ENCODE peak calls at places on chromosome 19, in eight cellular contexts. One of them, this sample, is unnamed. For H3K4me1 and H3K27me3, the result is how much of the 10 kb centered on the place peaks cover.

GRCh38 chr19:13920940-13921744 is 15.1 kb downstream of the CC2D1A start:
- DNase-seq in right lobe of liver: no peak
- DNase-seq in heart left ventricle: no peak
- DNase-seq in CD8-positive, alpha-beta memory T cell: no peak
- DNase-seq in heart right ventricle: no peak
- DNase-seq in neuronal stem cell: no peak
- DNase-seq in body of pancreas: peak
- DNase-seq in neural progenitor cell: peak
- DNase-seq in this sample: no peak

GRCh38 chr19:38928406-38929001 is 2.1 kb downstream of the SARS2 start:
- DNase-seq in right lobe of liver: no peak
- DNase-seq in heart left ventricle: no peak
- DNase-seq in CD8-positive, alpha-beta memory T cell: no peak
- DNase-seq in heart right ventricle: no peak
- DNase-seq in neuronal stem cell: no peak
- DNase-seq in body of pancreas: no peak
- DNase-seq in neural progenitor cell: no peak
- DNase-seq in this sample: no peak

GRCh38 chr19:13460045-13460444 is 46.2 kb downstream of the CACNA1A start:
- DNase-seq in right lobe of liver: no peak
- DNase-seq in heart left ventricle: no peak
- DNase-seq in CD8-positive, alpha-beta memory T cell: no peak
- DNase-seq in heart right ventricle: no peak
- DNase-seq in neuronal stem cell: no peak
- DNase-seq in body of pancreas: no peak
- DNase-seq in neural progenitor cell: peak
- DNase-seq in this sample: no peak

GRCh38 chr19:30276312-30276884 is 95.8 kb upstream of the ZNF536 start:
- DNase-seq in right lobe of liver: no peak
- DNase-seq in heart left ventricle: no peak
- DNase-seq in CD8-positive, alpha-beta memory T cell: no peak
- DNase-seq in heart right ventricle: no peak
- DNase-seq in neuronal stem cell: no peak
- DNase-seq in body of pancreas: no peak
- DNase-seq in neural progenitor cell: no peak
- DNase-seq in this sample: no peak

GRCh38 chr19:34974631-34975030 is 10.6 kb upstream of the ZNF792 start:
- DNase-seq in right lobe of liver: no peak
- DNase-seq in heart left ventricle: no peak
- DNase-seq in CD8-positive, alpha-beta memory T cell: no peak
- DNase-seq in heart right ventricle: no peak
- DNase-seq in neuronal stem cell: no peak
- DNase-seq in body of pancreas: no peak
- DNase-seq in neural progenitor cell: no peak
- DNase-seq in this sample: no peak

GRCh38 chr19:7488736-7489353 is at the start of gene PEX11G:
- DNase-seq in right lobe of liver: peak
- DNase-seq in heart left ventricle: peak
- DNase-seq in CD8-positive, alpha-beta memory T cell: peak
- DNase-seq in heart right ventricle: peak
- DNase-seq in neuronal stem cell: peak
- DNase-seq in body of pancreas: peak
- DNase-seq in neural progenitor cell: peak
- DNase-seq in this sample: peak

GRCh38 chr19:17107546-17108452 is 32.2 kb downstream of the MYO9B start:
- DNase-seq in right lobe of liver: peak
- DNase-seq in heart left ventricle: peak
- DNase-seq in CD8-positive, alpha-beta memory T cell: no peak
- DNase-seq in heart right ventricle: peak
- DNase-seq in neuronal stem cell: no peak
- DNase-seq in body of pancreas: peak
- DNase-seq in neural progenitor cell: no peak
- DNase-seq in this sample: peak

GRCh38 chr19:4977299-4978174 is 8.6 kb downstream of the KDM4B start:
- DNase-seq in right lobe of liver: no peak
- DNase-seq in heart left ventricle: peak
- DNase-seq in CD8-positive, alpha-beta memory T cell: no peak
- DNase-seq in heart right ventricle: no peak
- DNase-seq in neuronal stem cell: no peak
- DNase-seq in body of pancreas: no peak
- DNase-seq in neural progenitor cell: no peak
- DNase-seq in this sample: peak

GRCh38 chr19:4066176-4066606 is 508 bp downstream of the ZBTB7A start:
- DNase-seq in right lobe of liver: peak
- DNase-seq in heart left ventricle: peak
- DNase-seq in CD8-positive, alpha-beta memory T cell: peak
- DNase-seq in heart right ventricle: no peak
- DNase-seq in neuronal stem cell: no peak
- DNase-seq in body of pancreas: no peak
- DNase-seq in neural progenitor cell: no peak
- DNase-seq in this sample: no peak

GRCh38 chr19:10718205-10719196 is 622 bp downstream of the DNM2 start:
- DNase-seq in right lobe of liver: peak
- DNase-seq in heart left ventricle: peak
- DNase-seq in CD8-positive, alpha-beta memory T cell: peak
- DNase-seq in heart right ventricle: no peak
- DNase-seq in neuronal stem cell: no peak
- DNase-seq in body of pancreas: peak
- DNase-seq in neural progenitor cell: peak
- DNase-seq in this sample: peak

GRCh38 chr19:32254128-32254527 is 91.3 kb upstream of the ZNF507 start:
- DNase-seq in right lobe of liver: no peak
- DNase-seq in heart left ventricle: no peak
- DNase-seq in CD8-positive, alpha-beta memory T cell: no peak
- DNase-seq in heart right ventricle: no peak
- DNase-seq in neuronal stem cell: no peak
- DNase-seq in body of pancreas: no peak
- DNase-seq in neural progenitor cell: no peak
- DNase-seq in this sample: no peak

GRCh38 chr19:58338336-58338735 is 11.5 kb downstream of the ZSCAN22 start:
- DNase-seq in right lobe of liver: no peak
- DNase-seq in heart left ventricle: no peak
- DNase-seq in CD8-positive, alpha-beta memory T cell: no peak
- DNase-seq in heart right ventricle: no peak
- DNase-seq in neuronal stem cell: no peak
- DNase-seq in body of pancreas: no peak
- DNase-seq in neural progenitor cell: no peak
- DNase-seq in this sample: peak

GRCh38 chr19:52248256-52248655 is 21.1 kb upstream of the ZNF766 start:
- DNase-seq in right lobe of liver: peak
- DNase-seq in heart left ventricle: peak
- DNase-seq in CD8-positive, alpha-beta memory T cell: peak
- DNase-seq in heart right ventricle: peak
- DNase-seq in neuronal stem cell: no peak
- DNase-seq in body of pancreas: peak
- DNase-seq in neural progenitor cell: peak
- DNase-seq in this sample: peak

GRCh38 chr19:4391701-4392543 is 8.4 kb downstream of the SH3GL1 start:
- DNase-seq in right lobe of liver: peak
- DNase-seq in heart left ventricle: peak
- DNase-seq in CD8-positive, alpha-beta memory T cell: no peak
- DNase-seq in heart right ventricle: peak
- DNase-seq in neuronal stem cell: no peak
- DNase-seq in body of pancreas: no peak
- DNase-seq in neural progenitor cell: no peak
- DNase-seq in this sample: no peak

GRCh38 chr19:2239771-2240770 is 3.4 kb downstream of the SF3A2 start:
- DNase-seq in right lobe of liver: no peak
- DNase-seq in heart left ventricle: no peak
- DNase-seq in CD8-positive, alpha-beta memory T cell: peak
- DNase-seq in heart right ventricle: no peak
- DNase-seq in neuronal stem cell: peak
- DNase-seq in body of pancreas: peak
- DNase-seq in neural progenitor cell: peak
- DNase-seq in this sample: no peak

GRCh38 chr19:413756-414420 is 4.9 kb upstream of the C2CD4C start:
- DNase-seq in right lobe of liver: peak
- DNase-seq in heart left ventricle: peak
- DNase-seq in CD8-positive, alpha-beta memory T cell: peak
- DNase-seq in heart right ventricle: no peak
- DNase-seq in neuronal stem cell: no peak
- DNase-seq in body of pancreas: no peak
- DNase-seq in neural progenitor cell: no peak
- DNase-seq in this sample: peak

GRCh38 chr19:18204394-18205179 is 745 bp upstream of the RAB3A start:
- DNase-seq in right lobe of liver: no peak
- DNase-seq in heart left ventricle: peak
- DNase-seq in CD8-positive, alpha-beta memory T cell: no peak
- DNase-seq in heart right ventricle: peak
- DNase-seq in neuronal stem cell: peak
- DNase-seq in body of pancreas: no peak
- DNase-seq in neural progenitor cell: peak
- DNase-seq in this sample: peak

GRCh38 chr19:3620817-3621547 is 5.6 kb downstream of the CACTIN start:
- DNase-seq in right lobe of liver: peak
- DNase-seq in heart left ventricle: no peak
- DNase-seq in CD8-positive, alpha-beta memory T cell: no peak
- DNase-seq in heart right ventricle: no peak
- DNase-seq in neuronal stem cell: no peak
- DNase-seq in body of pancreas: no peak
- DNase-seq in neural progenitor cell: no peak
- DNase-seq in this sample: peak

GRCh38 chr19:17202249-17202648 is 12.9 kb upstream of the USE1 start:
- DNase-seq in right lobe of liver: no peak
- DNase-seq in heart left ventricle: no peak
- DNase-seq in CD8-positive, alpha-beta memory T cell: no peak
- DNase-seq in heart right ventricle: no peak
- DNase-seq in neuronal stem cell: no peak
- DNase-seq in body of pancreas: no peak
- DNase-seq in neural progenitor cell: no peak
- DNase-seq in this sample: no peak

GRCh38 chr19:12828494-12828893 is 5.9 kb downstream of the RTBDN start:
- DNase-seq in right lobe of liver: peak
- DNase-seq in heart left ventricle: no peak
- DNase-seq in CD8-positive, alpha-beta memory T cell: no peak
- DNase-seq in heart right ventricle: no peak
- DNase-seq in neuronal stem cell: no peak
- DNase-seq in body of pancreas: peak
- DNase-seq in neural progenitor cell: peak
- DNase-seq in this sample: no peak

GRCh38 chr19:18589380-18590272 is 1.0 kb downstream of the REX1BD start:
- DNase-seq in right lobe of liver: peak
- DNase-seq in heart left ventricle: peak
- DNase-seq in CD8-positive, alpha-beta memory T cell: peak
- DNase-seq in heart right ventricle: peak
- DNase-seq in neuronal stem cell: peak
- DNase-seq in body of pancreas: peak
- DNase-seq in neural progenitor cell: peak
- DNase-seq in this sample: peak

GRCh38 chr19:18596752-18597157 is 8.2 kb downstream of the REX1BD start:
- DNase-seq in right lobe of liver: peak
- DNase-seq in heart left ventricle: no peak
- DNase-seq in CD8-positive, alpha-beta memory T cell: no peak
- DNase-seq in heart right ventricle: no peak
- DNase-seq in neuronal stem cell: no peak
- DNase-seq in body of pancreas: peak
- DNase-seq in neural progenitor cell: peak
- DNase-seq in this sample: no peak

GRCh38 chr19:10007366-10007765 is 2.9 kb downstream of the COL5A3 start:
- DNase-seq in right lobe of liver: no peak
- DNase-seq in heart left ventricle: peak
- DNase-seq in CD8-positive, alpha-beta memory T cell: no peak
- DNase-seq in heart right ventricle: peak
- DNase-seq in neuronal stem cell: no peak
- DNase-seq in body of pancreas: peak
- DNase-seq in neural progenitor cell: no peak
- DNase-seq in this sample: no peak

GRCh38 chr19:2982983-2983350 is 5.6 kb downstream of the TLE6 start:
- DNase-seq in right lobe of liver: peak
- DNase-seq in heart left ventricle: peak
- DNase-seq in CD8-positive, alpha-beta memory T cell: no peak
- DNase-seq in heart right ventricle: peak
- DNase-seq in neuronal stem cell: no peak
- DNase-seq in body of pancreas: peak
- DNase-seq in neural progenitor cell: peak
- DNase-seq in this sample: peak

GRCh38 chr19:2273356-2274184 is 8.4 kb downstream of the PEAK3 start:
- DNase-seq in right lobe of liver: peak
- DNase-seq in heart left ventricle: peak
- DNase-seq in CD8-positive, alpha-beta memory T cell: peak
- DNase-seq in heart right ventricle: peak
- DNase-seq in neuronal stem cell: peak
- DNase-seq in body of pancreas: peak
- DNase-seq in neural progenitor cell: peak
- DNase-seq in this sample: peak

GRCh38 chr19:50723069-50723468 is at the start of gene CLEC11A:
- DNase-seq in right lobe of liver: no peak
- DNase-seq in heart left ventricle: peak
- DNase-seq in CD8-positive, alpha-beta memory T cell: no peak
- DNase-seq in heart right ventricle: peak
- DNase-seq in neuronal stem cell: no peak
- DNase-seq in body of pancreas: peak
- DNase-seq in neural progenitor cell: no peak
- DNase-seq in this sample: peak
- H3K4me1 ChIP-seq in right lobe of liver: under half
- H3K4me1 ChIP-seq in heart left ventricle: under half
- H3K4me1 ChIP-seq in CD8-positive, alpha-beta memory T cell: under half
- H3K4me1 ChIP-seq in heart right ventricle: under half
- H3K4me1 ChIP-seq in neuronal stem cell: under half
- H3K4me1 ChIP-seq in body of pancreas: under half
- H3K4me1 ChIP-seq in neural progenitor cell: under half
- H3K4me1 ChIP-seq in this sample: under half

GRCh38 chr19:41925208-41926003 is 2.8 kb downstream of the ERFL start:
- DNase-seq in right lobe of liver: no peak
- DNase-seq in heart left ventricle: no peak
- DNase-seq in CD8-positive, alpha-beta memory T cell: no peak
- DNase-seq in heart right ventricle: no peak
- DNase-seq in neuronal stem cell: no peak
- DNase-seq in body of pancreas: no peak
- DNase-seq in neural progenitor cell: no peak
- DNase-seq in this sample: no peak
- H3K27me3 ChIP-seq in right lobe of liver: under half
- H3K27me3 ChIP-seq in heart left ventricle: half or more
- H3K27me3 ChIP-seq in CD8-positive, alpha-beta memory T cell: under half
- H3K27me3 ChIP-seq in heart right ventricle: half or more
- H3K27me3 ChIP-seq in neuronal stem cell: half or more
- H3K27me3 ChIP-seq in body of pancreas: under half
- H3K27me3 ChIP-seq in neural progenitor cell: half or more
- H3K27me3 ChIP-seq in this sample: under half

DNA sequence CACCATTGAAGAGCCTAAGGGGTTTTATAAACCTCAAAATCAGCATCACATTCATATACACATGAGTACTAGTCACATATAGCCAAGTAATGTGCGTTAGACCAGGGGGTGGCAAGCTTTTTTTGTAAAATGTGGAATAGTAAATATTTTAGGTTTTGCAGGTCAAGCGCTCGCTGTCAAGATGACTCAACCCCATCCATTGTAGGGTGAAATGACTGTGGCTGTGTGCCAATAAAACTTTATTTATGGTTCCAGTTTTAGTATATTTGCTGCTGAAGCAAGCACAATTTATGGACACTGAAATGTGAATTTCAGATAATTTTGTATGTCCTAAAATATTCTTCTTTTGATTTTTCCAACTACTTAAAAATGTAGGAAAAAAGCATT is 21.6 kb downstream of the RFX2 start:
- DNase-seq in right lobe of liver: no peak
- DNase-seq in heart left ventricle: no peak
- DNase-seq in CD8-positive, alpha-beta memory T cell: no peak
- DNase-seq in heart right ventricle: no peak
- DNase-seq in neuronal stem cell: no peak
- DNase-seq in body of pancreas: no peak
- DNase-seq in neural progenitor cell: no peak
- DNase-seq in this sample: no peak
- H3K4me1 ChIP-seq in right lobe of liver: under half
- H3K4me1 ChIP-seq in heart left ventricle: under half
- H3K4me1 ChIP-seq in CD8-positive, alpha-beta memory T cell: under half
- H3K4me1 ChIP-seq in heart right ventricle: under half
- H3K4me1 ChIP-seq in neuronal stem cell: under half
- H3K4me1 ChIP-seq in body of pancreas: under half
- H3K4me1 ChIP-seq in neural progenitor cell: under half
- H3K4me1 ChIP-seq in this sample: under half

GRCh38 chr19:47467914-47468313 is 3.8 kb downstream of the SLC8A2 start:
- DNase-seq in right lobe of liver: no peak
- DNase-seq in heart left ventricle: no peak
- DNase-seq in CD8-positive, alpha-beta memory T cell: no peak
- DNase-seq in heart right ventricle: no peak
- DNase-seq in neuronal stem cell: no peak
- DNase-seq in body of pancreas: no peak
- DNase-seq in neural progenitor cell: peak
- DNase-seq in this sample: no peak
- H3K27me3 ChIP-seq in right lobe of liver: under half
- H3K27me3 ChIP-seq in heart left ventricle: under half
- H3K27me3 ChIP-seq in CD8-positive, alpha-beta memory T cell: under half
- H3K27me3 ChIP-seq in heart right ventricle: half or more
- H3K27me3 ChIP-seq in neuronal stem cell: under half
- H3K27me3 ChIP-seq in body of pancreas: under half
- H3K27me3 ChIP-seq in neural progenitor cell: under half
- H3K27me3 ChIP-seq in this sample: under half

This sample was measured in aorta.